ENCODE peak calls at places on chromosomes 4 and X, in five cellular contexts. N is tibial nerve, Y is vagina, Q is Peyer's patch, H is suprapubic skin. B is an unnamed sample.

GRCh38 chr4:95158045-95158444 is 390.7 kb downstream of the UNC5C start:
- DNase-seq in Y (no peak), H (no peak), Q (no peak), N (no peak), B (no peak)

GRCh38 chr4:185127021-185127925 is 15.8 kb upstream of the SLC25A4 start:
- DNase-seq in N (no peak), Y (no peak), H (no peak), Q (no peak), B (no peak)

GRCh38 chr4:1172971-1173757 is 781 bp upstream of the SPON2 start:
- DNase-seq in Y (peak), Q (peak), H (no peak), N (no peak), B (no peak)

GRCh38 chr4:184968784-184969201 is 49.5 kb upstream of the HELT start:
- DNase-seq in H (no peak), Q (peak), N (no peak), Y (peak), B (no peak)

GRCh38 chr4:53089940-53090729 is 228.0 kb downstream of the RASL11B start:
- DNase-seq in Y (no peak), N (no peak), H (no peak), Q (no peak), B (peak)

GRCh38 chr4:151418385-151418784 is 9.4 kb downstream of the FHIP1A start:
- DNase-seq in N (no peak), H (no peak), Y (no peak), Q (no peak), B (no peak)

GRCh38 chrX:86014421-86014820 is 32.9 kb downstream of the CHM start:
- DNase-seq in Y (no peak), Q (peak), N (no peak), H (no peak), B (no peak)

GRCh38 chrX:103549920-103550319 is 30.6 kb upstream of the RAB40A start:
- DNase-seq in Q (no peak), H (no peak), N (no peak), Y (no peak), B (no peak)

GRCh38 chrX:73987166-73987565 is 316.8 kb upstream of the ZCCHC13 start:
- DNase-seq in N (no peak), H (no peak), Y (no peak), Q (no peak), B (no peak)

GRCh38 chrX:46758956-46759644 is at the start of gene SLC9A7:
- DNase-seq in Q (peak), N (peak), Y (no peak), H (peak), B (peak)

GRCh38 chr4:82790060-82790660 is 8.4 kb downstream of the SCD5 start:
- DNase-seq in N (no peak), H (no peak), Y (peak), Q (no peak), B (no peak)

GRCh38 chr4:80732010-80732409 is 298.5 kb upstream of the BMP3 start:
- DNase-seq in Y (no peak), Q (no peak), H (no peak), N (no peak), B (no peak)

GRCh38 chr4:86838141-86838540 is 11.0 kb downstream of the SLC10A6 start:
- DNase-seq in Q (no peak), N (no peak), Y (no peak), H (no peak), B (no peak)

GRCh38 chrX:17738737-17739535 is 1.6 kb downstream of the SCML1 start:
- DNase-seq in Y (no peak), Q (no peak), N (no peak), H (no peak), B (no peak)

GRCh38 chrX:17736478-17736855 is 826 bp upstream of the SCML1 start:
- DNase-seq in H (no peak), Q (no peak), N (no peak), Y (no peak), B (no peak)

GRCh38 chrX:17737707-17738001 is 361 bp downstream of the SCML1 start:
- DNase-seq in Y (no peak), N (no peak), H (no peak), Q (no peak), B (no peak)

GRCh38 chrX:17736856-17737706 is at the start of gene SCML1:
- DNase-seq in Y (peak), H (peak), Q (peak), N (peak), B (no peak)

DNA sequence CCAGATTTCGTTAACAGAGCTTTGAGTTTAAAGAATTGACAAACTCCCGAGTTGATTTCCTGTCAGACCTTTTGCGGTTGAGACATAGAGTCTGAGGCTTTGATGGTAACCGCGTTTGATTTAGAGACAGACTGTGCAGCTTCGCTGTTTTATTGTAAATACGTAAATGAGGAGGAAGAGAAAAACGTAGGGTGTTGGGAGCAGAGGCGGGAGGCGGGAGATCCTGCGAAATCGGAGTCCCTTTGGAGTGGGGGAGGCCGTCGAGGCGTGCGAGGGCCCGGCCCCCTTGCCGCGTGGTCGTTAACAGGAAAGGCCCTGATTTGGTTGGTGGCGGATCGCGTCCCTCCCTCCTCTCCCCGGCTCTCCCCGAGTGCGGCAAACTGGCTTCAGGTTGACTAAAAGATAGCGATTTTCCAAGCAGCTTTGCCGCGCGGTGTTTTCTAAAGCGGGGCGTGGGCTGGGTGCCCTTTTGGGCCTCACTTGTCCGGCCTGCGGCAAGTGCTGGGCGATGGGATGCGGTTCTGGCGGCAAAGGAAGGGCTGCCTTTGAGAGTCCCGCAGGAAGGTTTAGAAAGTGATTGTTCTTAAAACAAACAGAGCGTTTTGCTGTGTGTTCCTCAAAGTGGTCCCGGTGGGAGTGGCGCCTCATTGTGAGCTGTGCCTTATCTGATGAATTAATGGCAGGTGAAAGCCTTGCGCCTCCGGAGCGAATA is 865 bp downstream of the SCML1 start:
- DNase-seq in Y (no peak), H (no peak), Q (peak), N (peak), B (peak)
- H3K4me3 ChIP-seq in Y (peak), H (peak), Q (peak), N (peak), B (no peak)

DNA sequence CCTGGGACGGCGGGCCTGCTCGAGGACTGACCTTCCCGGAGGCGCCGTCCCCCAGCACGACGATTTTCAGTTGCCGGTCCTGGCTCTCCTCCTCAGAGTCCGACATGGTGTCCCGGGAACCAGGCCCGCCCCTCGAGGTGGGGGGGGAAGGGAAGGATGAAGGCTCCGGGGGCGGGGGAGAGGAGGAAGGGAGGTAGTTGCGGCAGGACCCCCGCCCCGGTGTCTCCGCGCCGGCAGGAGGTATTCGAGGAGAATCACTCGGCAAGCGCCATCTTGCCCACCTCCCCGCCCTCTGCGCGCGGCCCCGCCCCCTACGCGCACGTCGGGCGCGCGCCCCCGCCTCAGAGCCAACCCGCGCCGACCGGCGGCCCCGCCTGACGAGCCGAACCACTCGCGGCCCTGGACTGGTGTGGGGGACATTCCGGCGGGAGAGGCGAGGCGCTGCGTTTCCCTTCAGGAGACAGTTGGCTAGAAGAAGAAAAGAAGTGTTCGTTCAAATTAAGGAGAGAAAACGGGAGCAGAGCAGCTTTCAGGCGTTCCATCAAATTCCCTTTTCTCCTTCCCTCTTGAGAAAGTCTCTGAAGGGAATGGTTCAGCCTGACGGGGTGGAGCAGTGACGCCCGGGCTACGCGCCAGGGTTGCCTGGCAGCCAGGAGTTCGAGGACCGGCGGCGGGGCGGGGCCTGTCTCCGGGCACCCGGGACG is at the start of gene RAB28:
- DNase-seq in Q (peak), H (peak), Y (peak), N (peak), B (peak)
- TF ChIP-seq POLR2A in Q (peak), H (no peak), Y (peak), N (peak), B (peak)

DNA sequence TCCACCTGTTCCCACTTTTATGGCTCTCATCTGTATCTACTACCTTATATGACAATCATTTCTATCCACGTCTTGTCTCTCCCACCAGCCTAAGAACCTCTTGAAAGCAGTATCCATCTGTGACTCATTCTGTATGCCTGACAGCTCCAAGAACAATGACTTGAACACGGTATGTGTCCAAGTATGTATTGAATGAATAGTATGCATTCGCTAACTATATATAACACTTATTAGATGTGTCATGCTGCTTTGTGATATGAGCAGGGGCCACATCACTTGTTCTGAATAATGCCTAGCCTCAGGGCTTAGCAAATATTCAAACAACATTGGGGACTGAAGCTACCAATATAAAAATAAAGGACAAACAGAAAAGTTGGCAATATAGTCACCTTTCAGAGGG is 4.9 kb downstream of the OPHN1 start:
- DNase-seq in Q (no peak), H (no peak), N (no peak), Y (no peak), B (no peak)
- H3K4me3 ChIP-seq in Q (no peak), H (no peak), N (no peak), Y (no peak), B (no peak)

GRCh38 chr4:183441276-183441675 is 3.2 kb upstream of the CDKN2AIP start:
- DNase-seq in N (no peak), Y (no peak), Q (no peak), H (no peak), B (no peak)

GRCh38 chr4:183436417-183436816 is 8.0 kb upstream of the CDKN2AIP start:
- DNase-seq in H (no peak), N (no peak), Q (no peak), Y (no peak), B (no peak)

GRCh38 chr4:183435803-183436202 is 8.6 kb upstream of the CDKN2AIP start:
- DNase-seq in Q (no peak), H (no peak), N (no peak), Y (no peak), B (no peak)

GRCh38 chr4:183437452-183437851 is 7.0 kb upstream of the CDKN2AIP start:
- DNase-seq in H (no peak), Y (no peak), Q (no peak), N (no peak), B (no peak)

GRCh38 chr4:183438458-183439113 is 5.8 kb upstream of the CDKN2AIP start:
- DNase-seq in Y (no peak), Q (no peak), N (no peak), H (no peak), B (no peak)
- TF ChIP-seq POLR2A in Y (no peak), Q (peak), N (no peak), H (no peak), B (no peak)

DNA sequence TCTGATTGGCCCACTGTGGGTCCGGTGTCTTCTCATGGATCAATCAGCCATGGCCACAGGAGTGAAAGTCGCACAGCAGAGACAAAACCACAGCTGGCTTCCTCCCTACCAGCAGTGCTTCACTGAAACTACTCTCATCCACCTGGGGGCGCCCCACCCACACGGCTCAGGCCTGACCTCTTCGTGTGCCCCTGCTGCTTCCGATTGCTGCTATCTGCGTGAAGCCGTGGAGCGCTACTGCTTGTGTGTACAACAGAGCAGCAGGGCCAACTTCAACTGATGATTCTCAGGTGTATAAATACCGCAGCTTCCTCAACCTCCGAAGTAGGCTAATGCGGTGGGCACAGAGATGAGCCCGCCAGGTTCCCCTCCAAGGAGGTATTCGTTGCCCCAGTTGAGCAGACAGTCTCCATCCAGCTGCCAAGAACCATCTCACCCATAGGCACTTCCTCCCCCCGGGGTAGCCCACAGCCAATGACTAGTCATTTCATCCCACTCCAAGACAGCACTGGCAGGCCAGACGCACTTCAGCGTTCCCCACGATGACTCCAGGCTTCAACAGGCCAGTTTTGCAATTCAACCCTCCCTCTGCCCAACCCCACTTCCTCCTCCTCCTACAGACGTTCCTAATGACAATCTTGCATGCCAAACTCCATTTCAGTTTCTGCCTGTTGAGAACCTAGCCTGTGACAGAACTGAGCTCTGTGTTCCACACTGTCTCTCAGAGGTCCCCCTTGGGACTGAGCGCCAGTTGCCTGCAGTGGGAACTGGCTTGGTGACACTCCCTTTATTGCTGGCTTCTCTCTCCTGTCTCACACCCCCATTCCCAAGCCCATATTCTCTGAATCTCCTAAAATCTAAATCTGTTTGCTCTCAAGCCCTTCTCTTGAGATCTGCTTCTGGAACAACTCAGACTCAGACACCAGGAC is 41.3 kb upstream of the ATP6AP2 start:
- DNase-seq in Q (no peak), N (no peak), Y (no peak), H (peak), B (peak)
- H3K4me3 ChIP-seq in Q (no peak), N (no peak), Y (no peak), H (no peak), B (peak)

GRCh38 chr4:76278583-76278982 is 27.1 kb downstream of the FAM47E start:
- DNase-seq in H (no peak), Y (no peak), Q (no peak), N (no peak), B (peak)
- TF ChIP-seq POLR2A in H (no peak), Y (no peak), Q (no peak), N (no peak), B (no peak)

GRCh38 chrX:132590350-132591026 is 101.7 kb upstream of the MBNL3 start:
- DNase-seq in Q (no peak), N (no peak), H (no peak), Y (no peak), B (no peak)

GRCh38 chrX:132584936-132585335 is 96.1 kb upstream of the MBNL3 start:
- DNase-seq in Q (no peak), H (no peak), N (no peak), Y (no peak), B (no peak)
- H3K4me3 ChIP-seq in Q (no peak), H (no peak), N (no peak), Y (no peak), B (no peak)